ENCODE peak calls at places on chromosomes 1 and 21, in seven cellular contexts. One of them, this sample, is unnamed.

GRCh38 chr1:8699679-8700078 is 117.8 kb downstream of the RERE start:
- DNase-seq in psoas muscle: no peak
- DNase-seq in mesothelial cell of epicardium: no peak
- DNase-seq in GM20000: no peak
- DNase-seq in heart left ventricle: no peak
- DNase-seq in stomach: no peak
- DNase-seq in foreskin fibroblast: no peak
- DNase-seq in this sample: no peak

GRCh38 chr1:201119206-201119814 is 7.1 kb upstream of the CACNA1S start:
- DNase-seq in mesothelial cell of epicardium: peak; percentile 48
- DNase-seq in foreskin fibroblast: no peak
- DNase-seq in GM20000: peak; percentile 66
- DNase-seq in stomach: peak; percentile 35
- DNase-seq in heart left ventricle: no peak
- DNase-seq in psoas muscle: no peak
- DNase-seq in this sample: peak; percentile 24

GRCh38 chr1:231683439-231684165 is 57.0 kb downstream of the DISC1 start:
- DNase-seq in mesothelial cell of epicardium: no peak
- DNase-seq in GM20000: no peak
- DNase-seq in stomach: no peak
- DNase-seq in heart left ventricle: no peak
- DNase-seq in foreskin fibroblast: peak; percentile 18
- DNase-seq in psoas muscle: no peak
- DNase-seq in this sample: no peak

GRCh38 chr1:164092603-164093353 is 466.2 kb upstream of the PBX1 start:
- DNase-seq in stomach: no peak
- DNase-seq in mesothelial cell of epicardium: no peak
- DNase-seq in heart left ventricle: no peak
- DNase-seq in foreskin fibroblast: no peak
- DNase-seq in GM20000: no peak
- DNase-seq in psoas muscle: no peak
- DNase-seq in this sample: no peak

GRCh38 chr1:85479491-85479890 is 14.5 kb upstream of the DDAH1 start:
- DNase-seq in foreskin fibroblast: no peak
- DNase-seq in GM20000: no peak
- DNase-seq in stomach: no peak
- DNase-seq in heart left ventricle: no peak
- DNase-seq in mesothelial cell of epicardium: no peak
- DNase-seq in psoas muscle: no peak
- DNase-seq in this sample: no peak

GRCh38 chr1:4170953-4171352 is 270.9 kb upstream of the C1orf174 start:
- DNase-seq in GM20000: no peak
- DNase-seq in stomach: no peak
- DNase-seq in psoas muscle: no peak
- DNase-seq in heart left ventricle: no peak
- DNase-seq in foreskin fibroblast: no peak
- DNase-seq in mesothelial cell of epicardium: no peak
- DNase-seq in this sample: no peak

GRCh38 chr1:222582099-222582774 is 7.5 kb downstream of the TAF1A start:
- DNase-seq in GM20000: peak; percentile 9
- DNase-seq in stomach: no peak
- DNase-seq in psoas muscle: no peak
- DNase-seq in heart left ventricle: no peak
- DNase-seq in foreskin fibroblast: no peak
- DNase-seq in mesothelial cell of epicardium: no peak
- DNase-seq in this sample: no peak

GRCh38 chr1:113928129-113928949 is 785 bp upstream of the HIPK1 start:
- DNase-seq in GM20000: peak; percentile 54
- DNase-seq in foreskin fibroblast: no peak
- DNase-seq in psoas muscle: no peak
- DNase-seq in stomach: no peak
- DNase-seq in mesothelial cell of epicardium: no peak
- DNase-seq in heart left ventricle: no peak
- DNase-seq in this sample: no peak

GRCh38 chr1:184950209-184950608 is 24.1 kb downstream of the NIBAN1 start:
- DNase-seq in heart left ventricle: no peak
- DNase-seq in foreskin fibroblast: no peak
- DNase-seq in stomach: no peak
- DNase-seq in psoas muscle: no peak
- DNase-seq in mesothelial cell of epicardium: no peak
- DNase-seq in GM20000: no peak
- DNase-seq in this sample: no peak

GRCh38 chr1:184953600-184954219 is 20.6 kb downstream of the NIBAN1 start:
- DNase-seq in foreskin fibroblast: no peak
- DNase-seq in GM20000: no peak
- DNase-seq in stomach: no peak
- DNase-seq in psoas muscle: no peak
- DNase-seq in heart left ventricle: no peak
- DNase-seq in mesothelial cell of epicardium: no peak
- DNase-seq in this sample: no peak

GRCh38 chr1:184958554-184959353 is 15.6 kb downstream of the NIBAN1 start:
- DNase-seq in heart left ventricle: peak; percentile 49
- DNase-seq in psoas muscle: no peak
- DNase-seq in foreskin fibroblast: no peak
- DNase-seq in stomach: no peak
- DNase-seq in GM20000: no peak
- DNase-seq in mesothelial cell of epicardium: no peak
- DNase-seq in this sample: no peak

GRCh38 chr1:184959626-184960025 is 14.7 kb downstream of the NIBAN1 start:
- DNase-seq in heart left ventricle: no peak
- DNase-seq in stomach: no peak
- DNase-seq in mesothelial cell of epicardium: no peak
- DNase-seq in foreskin fibroblast: no peak
- DNase-seq in psoas muscle: no peak
- DNase-seq in GM20000: no peak
- DNase-seq in this sample: no peak

GRCh38 chr1:184954232-184954995 is 19.9 kb downstream of the NIBAN1 start:
- DNase-seq in psoas muscle: no peak
- DNase-seq in heart left ventricle: no peak
- DNase-seq in stomach: no peak
- DNase-seq in foreskin fibroblast: no peak
- DNase-seq in mesothelial cell of epicardium: no peak
- DNase-seq in GM20000: no peak
- DNase-seq in this sample: no peak
- TF ChIP-seq CTCF in psoas muscle: no peak
- TF ChIP-seq CTCF in heart left ventricle: no peak
- TF ChIP-seq CTCF in stomach: no peak
- TF ChIP-seq CTCF in foreskin fibroblast: no peak
- TF ChIP-seq CTCF in mesothelial cell of epicardium: no peak
- TF ChIP-seq CTCF in GM20000: no peak
- TF ChIP-seq CTCF in this sample: no peak

GRCh38 chr1:224503161-224504118 is 68.8 kb upstream of the WDR26 start:
- DNase-seq in stomach: peak; percentile 97
- DNase-seq in psoas muscle: peak; percentile 88
- DNase-seq in GM20000: peak; percentile 90
- DNase-seq in foreskin fibroblast: peak; percentile 89
- DNase-seq in mesothelial cell of epicardium: peak; percentile 51
- DNase-seq in heart left ventricle: peak; percentile 94
- DNase-seq in this sample: peak; percentile 42
- TF ChIP-seq CTCF in stomach: no peak
- TF ChIP-seq CTCF in psoas muscle: peak; percentile 19
- TF ChIP-seq CTCF in GM20000: no peak
- TF ChIP-seq CTCF in foreskin fibroblast: no peak
- TF ChIP-seq CTCF in mesothelial cell of epicardium: no peak
- TF ChIP-seq CTCF in heart left ventricle: no peak
- TF ChIP-seq CTCF in this sample: peak; percentile 46

GRCh38 chr21:15276243-15276642 is 211.4 kb upstream of the NRIP1 start:
- DNase-seq in GM20000: no peak
- DNase-seq in heart left ventricle: no peak
- DNase-seq in stomach: no peak
- DNase-seq in foreskin fibroblast: no peak
- DNase-seq in psoas muscle: no peak
- DNase-seq in mesothelial cell of epicardium: no peak
- DNase-seq in this sample: no peak
- TF ChIP-seq CTCF in GM20000: no peak
- TF ChIP-seq CTCF in heart left ventricle: no peak
- TF ChIP-seq CTCF in stomach: no peak
- TF ChIP-seq CTCF in foreskin fibroblast: no peak
- TF ChIP-seq CTCF in psoas muscle: no peak
- TF ChIP-seq CTCF in mesothelial cell of epicardium: no peak
- TF ChIP-seq CTCF in this sample: no peak

GRCh38 chr1:182600745-182601415 is 3.3 kb downstream of the RGS16 start:
- DNase-seq in foreskin fibroblast: no peak
- DNase-seq in psoas muscle: no peak
- DNase-seq in stomach: no peak
- DNase-seq in GM20000: no peak
- DNase-seq in heart left ventricle: no peak
- DNase-seq in mesothelial cell of epicardium: no peak
- DNase-seq in this sample: no peak

GRCh38 chr1:182598296-182598695 is 5.9 kb downstream of the RGS16 start:
- DNase-seq in GM20000: no peak
- DNase-seq in stomach: no peak
- DNase-seq in foreskin fibroblast: no peak
- DNase-seq in heart left ventricle: no peak
- DNase-seq in mesothelial cell of epicardium: no peak
- DNase-seq in psoas muscle: no peak
- DNase-seq in this sample: no peak

GRCh38 chr1:182600036-182600713 is 4.0 kb downstream of the RGS16 start:
- DNase-seq in psoas muscle: no peak
- DNase-seq in GM20000: no peak
- DNase-seq in stomach: no peak
- DNase-seq in mesothelial cell of epicardium: no peak
- DNase-seq in heart left ventricle: no peak
- DNase-seq in foreskin fibroblast: no peak
- DNase-seq in this sample: no peak

GRCh38 chr1:182601416-182601786 is 2.8 kb downstream of the RGS16 start:
- DNase-seq in GM20000: peak; percentile 76
- DNase-seq in mesothelial cell of epicardium: peak; percentile 61
- DNase-seq in foreskin fibroblast: peak; percentile 45
- DNase-seq in heart left ventricle: peak; percentile 64
- DNase-seq in stomach: peak; percentile 76
- DNase-seq in psoas muscle: peak; percentile 53
- DNase-seq in this sample: peak; percentile 61

DNA sequence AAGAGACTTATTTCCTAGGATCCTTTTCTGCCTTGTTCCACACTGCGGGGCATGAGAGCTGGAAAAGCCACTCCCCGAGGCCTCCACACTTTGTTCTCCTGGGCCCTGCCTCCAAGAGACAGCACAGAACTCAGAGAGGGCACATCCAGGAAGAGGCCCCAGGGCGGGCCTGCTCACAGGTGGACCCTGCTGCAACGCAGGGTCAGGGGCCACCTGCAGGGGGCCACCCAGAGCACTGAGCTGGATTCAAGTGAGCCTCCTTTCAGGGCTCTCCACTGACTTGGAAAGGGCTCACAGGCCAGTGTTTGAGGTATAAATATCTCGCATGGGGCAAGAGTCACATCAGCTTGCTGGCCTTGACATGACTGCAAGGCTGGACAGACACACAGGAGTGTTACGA is 4.8 kb downstream of the RGS16 start:
- DNase-seq in GM20000: no peak
- DNase-seq in psoas muscle: no peak
- DNase-seq in foreskin fibroblast: no peak
- DNase-seq in heart left ventricle: no peak
- DNase-seq in stomach: no peak
- DNase-seq in mesothelial cell of epicardium: no peak
- DNase-seq in this sample: no peak
- TF ChIP-seq CTCF in GM20000: peak; percentile 40
- TF ChIP-seq CTCF in psoas muscle: peak; percentile 17
- TF ChIP-seq CTCF in foreskin fibroblast: peak; percentile 20
- TF ChIP-seq CTCF in heart left ventricle: peak; percentile 18
- TF ChIP-seq CTCF in stomach: no peak
- TF ChIP-seq CTCF in mesothelial cell of epicardium: peak; percentile 31
- TF ChIP-seq CTCF in this sample: peak; percentile 55

GRCh38 chr1:45306319-45306718 is 20.4 kb upstream of the HPDL start:
- DNase-seq in foreskin fibroblast: peak; percentile 65
- DNase-seq in mesothelial cell of epicardium: no peak
- DNase-seq in GM20000: peak; percentile 62
- DNase-seq in psoas muscle: no peak
- DNase-seq in heart left ventricle: no peak
- DNase-seq in stomach: no peak
- DNase-seq in this sample: no peak

GRCh38 chr1:45303582-45304310 is 22.9 kb upstream of the HPDL start:
- DNase-seq in heart left ventricle: peak; percentile 99
- DNase-seq in psoas muscle: peak; percentile 99
- DNase-seq in GM20000: peak; percentile 94
- DNase-seq in mesothelial cell of epicardium: peak; percentile 89
- DNase-seq in foreskin fibroblast: peak; percentile 98
- DNase-seq in stomach: peak; percentile 99
- DNase-seq in this sample: peak; percentile 95

GRCh38 chr1:45302505-45303331 is 24.0 kb upstream of the HPDL start:
- DNase-seq in foreskin fibroblast: no peak
- DNase-seq in mesothelial cell of epicardium: no peak
- DNase-seq in stomach: no peak
- DNase-seq in GM20000: no peak
- DNase-seq in psoas muscle: no peak
- DNase-seq in heart left ventricle: no peak
- DNase-seq in this sample: no peak

GRCh38 chr1:45305231-45305630 is 21.5 kb upstream of the HPDL start:
- DNase-seq in GM20000: no peak
- DNase-seq in stomach: no peak
- DNase-seq in mesothelial cell of epicardium: no peak
- DNase-seq in heart left ventricle: no peak
- DNase-seq in foreskin fibroblast: no peak
- DNase-seq in psoas muscle: no peak
- DNase-seq in this sample: no peak

DNA sequence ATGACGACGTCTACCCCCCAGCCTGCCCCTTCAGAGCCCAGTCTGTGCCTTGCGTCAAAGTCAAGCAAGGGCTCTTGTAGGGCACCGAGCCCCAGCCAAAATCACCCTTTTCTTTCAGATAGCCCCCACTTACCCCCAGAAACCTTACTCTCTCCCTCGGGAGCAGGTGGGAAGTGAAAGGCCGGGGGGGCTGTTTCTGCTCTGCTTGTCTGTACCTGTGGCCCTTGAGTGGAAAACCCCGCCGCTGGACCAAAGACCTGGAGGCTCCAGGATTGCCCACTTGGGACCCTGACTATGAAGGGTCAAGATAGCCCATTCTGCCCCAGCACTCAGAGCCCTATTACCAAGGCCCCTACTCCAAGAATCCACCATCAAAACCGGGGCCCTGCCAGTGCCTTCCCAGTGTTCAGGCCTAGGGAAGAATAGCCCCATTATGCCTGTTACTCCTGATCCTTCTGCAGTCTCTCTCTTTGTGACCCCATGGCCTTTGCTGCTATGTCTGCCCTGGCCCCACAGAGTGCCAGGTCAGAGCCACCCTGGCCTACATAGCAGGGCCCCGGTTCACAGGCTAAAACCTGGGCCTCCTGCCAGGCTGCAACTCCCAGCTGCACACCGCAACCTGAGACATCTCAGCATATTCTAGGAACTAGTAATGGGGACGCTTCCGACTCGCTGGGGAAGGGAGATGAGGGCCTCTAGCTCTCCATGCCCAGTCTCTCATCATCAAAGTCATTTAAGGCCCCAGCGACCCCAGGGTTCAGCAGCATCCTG is 22.2 kb upstream of the HPDL start:
- DNase-seq in mesothelial cell of epicardium: no peak
- DNase-seq in foreskin fibroblast: peak; percentile 33
- DNase-seq in psoas muscle: peak; percentile 59
- DNase-seq in GM20000: no peak
- DNase-seq in heart left ventricle: peak; percentile 36
- DNase-seq in stomach: peak; percentile 47
- DNase-seq in this sample: no peak
- TF ChIP-seq CTCF in mesothelial cell of epicardium: no peak
- TF ChIP-seq CTCF in foreskin fibroblast: no peak
- TF ChIP-seq CTCF in psoas muscle: no peak
- TF ChIP-seq CTCF in GM20000: no peak
- TF ChIP-seq CTCF in heart left ventricle: no peak
- TF ChIP-seq CTCF in stomach: no peak
- TF ChIP-seq CTCF in this sample: no peak

GRCh38 chr1:23798662-23799142 is 1.9 kb downstream of the GALE start:
- DNase-seq in mesothelial cell of epicardium: no peak
- DNase-seq in stomach: peak; percentile 83
- DNase-seq in GM20000: no peak
- DNase-seq in psoas muscle: no peak
- DNase-seq in heart left ventricle: no peak
- DNase-seq in foreskin fibroblast: no peak
- DNase-seq in this sample: no peak
- TF ChIP-seq CTCF in mesothelial cell of epicardium: no peak
- TF ChIP-seq CTCF in stomach: no peak
- TF ChIP-seq CTCF in GM20000: peak; percentile 12
- TF ChIP-seq CTCF in psoas muscle: no peak
- TF ChIP-seq CTCF in heart left ventricle: no peak
- TF ChIP-seq CTCF in foreskin fibroblast: no peak
- TF ChIP-seq CTCF in this sample: no peak

This sample was measured in progenitor cell of endocrine pancreas.